ENCODE peak calls at places on chromosome 16, in nine cellular contexts. One of them, this sample, is unnamed.

GRCh38 chr16:17382949-17383348 is 87.8 kb downstream of the XYLT1 start:
- DNase-seq in endothelial cell: no peak
- DNase-seq in IMR-90: no peak
- DNase-seq in heart right ventricle: no peak
- DNase-seq in left ventricle myocardium inferior: no peak
- DNase-seq in GM23338: no peak
- DNase-seq in dorsolateral prefrontal cortex: no peak
- DNase-seq in AG09319: no peak
- DNase-seq in cardiac fibroblast: no peak
- DNase-seq in this sample: no peak

GRCh38 chr16:24670623-24671454 is 58.6 kb upstream of the TNRC6A start:
- DNase-seq in endothelial cell: no peak
- DNase-seq in IMR-90: peak
- DNase-seq in heart right ventricle: peak
- DNase-seq in left ventricle myocardium inferior: peak
- DNase-seq in GM23338: peak
- DNase-seq in dorsolateral prefrontal cortex: peak
- DNase-seq in AG09319: peak
- DNase-seq in cardiac fibroblast: peak
- DNase-seq in this sample: peak

GRCh38 chr16:55297910-55298175 is 26.2 kb upstream of the IRX6 start:
- DNase-seq in endothelial cell: no peak
- DNase-seq in IMR-90: peak
- DNase-seq in heart right ventricle: no peak
- DNase-seq in left ventricle myocardium inferior: no peak
- DNase-seq in GM23338: no peak
- DNase-seq in dorsolateral prefrontal cortex: no peak
- DNase-seq in AG09319: no peak
- DNase-seq in cardiac fibroblast: no peak
- DNase-seq in this sample: peak

GRCh38 chr16:13441675-13442074 is 478.3 kb upstream of the ERCC4 start:
- DNase-seq in endothelial cell: no peak
- DNase-seq in IMR-90: no peak
- DNase-seq in heart right ventricle: no peak
- DNase-seq in left ventricle myocardium inferior: no peak
- DNase-seq in GM23338: no peak
- DNase-seq in dorsolateral prefrontal cortex: no peak
- DNase-seq in AG09319: no peak
- DNase-seq in cardiac fibroblast: no peak
- DNase-seq in this sample: no peak

GRCh38 chr16:28321700-28322411 is 29.5 kb downstream of the SBK1 start:
- DNase-seq in endothelial cell: peak
- DNase-seq in IMR-90: peak
- DNase-seq in heart right ventricle: no peak
- DNase-seq in left ventricle myocardium inferior: no peak
- DNase-seq in GM23338: peak
- DNase-seq in dorsolateral prefrontal cortex: no peak
- DNase-seq in AG09319: no peak
- DNase-seq in cardiac fibroblast: peak
- DNase-seq in this sample: peak

GRCh38 chr16:15770107-15770506 is 86.7 kb downstream of the MYH11 start:
- DNase-seq in endothelial cell: no peak
- DNase-seq in IMR-90: no peak
- DNase-seq in heart right ventricle: peak
- DNase-seq in left ventricle myocardium inferior: no peak
- DNase-seq in GM23338: no peak
- DNase-seq in dorsolateral prefrontal cortex: no peak
- DNase-seq in AG09319: no peak
- DNase-seq in cardiac fibroblast: no peak
- DNase-seq in this sample: peak

GRCh38 chr16:63689068-63689467 is 1432.8 kb downstream of the CDH11 start:
- DNase-seq in endothelial cell: no peak
- DNase-seq in IMR-90: no peak
- DNase-seq in heart right ventricle: no peak
- DNase-seq in left ventricle myocardium inferior: no peak
- DNase-seq in GM23338: no peak
- DNase-seq in dorsolateral prefrontal cortex: no peak
- DNase-seq in AG09319: no peak
- DNase-seq in cardiac fibroblast: peak
- DNase-seq in this sample: no peak

GRCh38 chr16:28090646-28091377 is 27.3 kb upstream of the GSG1L start:
- DNase-seq in endothelial cell: peak
- DNase-seq in IMR-90: peak
- DNase-seq in heart right ventricle: no peak
- DNase-seq in left ventricle myocardium inferior: no peak
- DNase-seq in GM23338: peak
- DNase-seq in dorsolateral prefrontal cortex: no peak
- DNase-seq in AG09319: no peak
- DNase-seq in cardiac fibroblast: peak
- DNase-seq in this sample: peak

GRCh38 chr16:85028638-85029412 is 1.2 kb downstream of the KIAA0513 start:
- DNase-seq in endothelial cell: no peak
- DNase-seq in IMR-90: peak
- DNase-seq in heart right ventricle: peak
- DNase-seq in left ventricle myocardium inferior: no peak
- DNase-seq in GM23338: no peak
- DNase-seq in dorsolateral prefrontal cortex: peak
- DNase-seq in AG09319: no peak
- DNase-seq in cardiac fibroblast: peak
- DNase-seq in this sample: peak

GRCh38 chr16:66605177-66605999 is 884 bp downstream of the CMTM3 start:
- DNase-seq in endothelial cell: peak
- DNase-seq in IMR-90: peak
- DNase-seq in heart right ventricle: peak
- DNase-seq in left ventricle myocardium inferior: peak
- DNase-seq in GM23338: peak
- DNase-seq in dorsolateral prefrontal cortex: no peak
- DNase-seq in AG09319: no peak
- DNase-seq in cardiac fibroblast: peak
- DNase-seq in this sample: peak

GRCh38 chr16:31496670-31497069 is 11.5 kb downstream of the RUSF1 start:
- DNase-seq in endothelial cell: no peak
- DNase-seq in IMR-90: no peak
- DNase-seq in heart right ventricle: no peak
- DNase-seq in left ventricle myocardium inferior: no peak
- DNase-seq in GM23338: no peak
- DNase-seq in dorsolateral prefrontal cortex: no peak
- DNase-seq in AG09319: no peak
- DNase-seq in cardiac fibroblast: no peak
- DNase-seq in this sample: no peak

GRCh38 chr16:48335961-48336360 is 49.3 kb downstream of the SIAH1 start:
- DNase-seq in endothelial cell: no peak
- DNase-seq in IMR-90: peak
- DNase-seq in heart right ventricle: no peak
- DNase-seq in left ventricle myocardium inferior: no peak
- DNase-seq in GM23338: peak
- DNase-seq in dorsolateral prefrontal cortex: no peak
- DNase-seq in AG09319: no peak
- DNase-seq in cardiac fibroblast: peak
- DNase-seq in this sample: no peak

GRCh38 chr16:19888834-19889233 is 4.2 kb upstream of the GPRC5B start:
- DNase-seq in endothelial cell: no peak
- DNase-seq in IMR-90: no peak
- DNase-seq in heart right ventricle: no peak
- DNase-seq in left ventricle myocardium inferior: no peak
- DNase-seq in GM23338: no peak
- DNase-seq in dorsolateral prefrontal cortex: no peak
- DNase-seq in AG09319: no peak
- DNase-seq in cardiac fibroblast: peak
- DNase-seq in this sample: no peak

GRCh38 chr16:27805828-27806351 is 255.9 kb downstream of the KATNIP start:
- DNase-seq in endothelial cell: no peak
- DNase-seq in IMR-90: no peak
- DNase-seq in heart right ventricle: no peak
- DNase-seq in left ventricle myocardium inferior: no peak
- DNase-seq in GM23338: peak
- DNase-seq in dorsolateral prefrontal cortex: no peak
- DNase-seq in AG09319: no peak
- DNase-seq in cardiac fibroblast: no peak
- DNase-seq in this sample: no peak

GRCh38 chr16:59060212-59060611 is 326.1 kb upstream of the GOT2 start:
- DNase-seq in endothelial cell: no peak
- DNase-seq in IMR-90: peak
- DNase-seq in heart right ventricle: no peak
- DNase-seq in left ventricle myocardium inferior: no peak
- DNase-seq in GM23338: no peak
- DNase-seq in dorsolateral prefrontal cortex: no peak
- DNase-seq in AG09319: no peak
- DNase-seq in cardiac fibroblast: peak
- DNase-seq in this sample: peak

GRCh38 chr16:51057969-51058337 is 93.1 kb downstream of the SALL1 start:
- DNase-seq in endothelial cell: no peak
- DNase-seq in IMR-90: no peak
- DNase-seq in heart right ventricle: no peak
- DNase-seq in left ventricle myocardium inferior: no peak
- DNase-seq in GM23338: no peak
- DNase-seq in dorsolateral prefrontal cortex: no peak
- DNase-seq in AG09319: no peak
- DNase-seq in cardiac fibroblast: no peak
- DNase-seq in this sample: no peak

DNA sequence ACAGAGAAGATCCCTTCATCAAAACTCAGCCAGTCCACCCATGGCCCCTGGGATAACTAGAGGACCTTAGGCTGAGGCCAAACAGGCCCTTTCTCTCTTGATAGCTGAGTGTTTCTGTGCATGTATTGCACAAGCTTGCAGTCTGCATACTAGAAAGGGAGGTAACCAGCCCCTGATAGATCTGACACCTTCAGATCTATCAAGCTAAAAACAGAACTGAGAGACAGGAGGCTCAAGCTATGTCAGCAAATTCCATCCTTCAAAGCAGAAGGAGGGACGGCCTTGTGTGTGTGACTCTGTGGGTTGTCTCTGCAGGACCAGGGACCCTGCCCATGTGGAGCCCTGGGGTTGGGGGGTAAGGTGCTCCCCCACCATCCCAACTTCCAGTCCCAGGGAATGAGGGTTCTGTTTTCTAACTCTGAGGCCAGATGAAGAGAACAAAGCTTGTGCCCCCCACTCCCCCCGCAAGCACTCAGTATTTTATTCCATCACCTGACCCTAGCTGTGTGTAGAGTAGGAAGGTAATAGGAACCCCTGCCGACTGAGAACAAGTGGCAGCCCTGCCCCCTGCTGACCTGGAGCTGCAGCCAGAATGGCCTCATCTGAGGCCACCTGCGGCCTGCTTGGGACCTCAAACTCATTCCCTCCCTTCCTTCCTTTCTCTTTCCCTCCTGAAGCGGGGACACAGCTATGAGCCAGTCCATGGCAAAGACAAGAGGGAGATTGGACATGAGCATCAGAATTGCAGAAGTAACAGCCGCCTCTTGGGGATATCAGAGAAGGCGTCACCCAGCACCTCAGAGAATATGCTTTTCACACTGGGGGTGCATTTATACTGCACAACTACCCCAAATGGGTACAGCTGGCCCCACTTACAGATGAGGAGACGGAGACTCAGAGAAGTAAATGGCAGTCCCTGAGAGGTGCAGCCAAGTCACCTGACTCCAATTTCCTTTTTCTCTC is 63.7 kb downstream of the SMPD3 start:
- DNase-seq in endothelial cell: no peak
- DNase-seq in IMR-90: no peak
- DNase-seq in heart right ventricle: no peak
- DNase-seq in left ventricle myocardium inferior: no peak
- DNase-seq in GM23338: peak
- DNase-seq in dorsolateral prefrontal cortex: no peak
- DNase-seq in AG09319: no peak
- DNase-seq in cardiac fibroblast: no peak
- DNase-seq in this sample: no peak
- TF ChIP-seq CTCF in endothelial cell: no peak
- TF ChIP-seq CTCF in IMR-90: no peak
- TF ChIP-seq CTCF in heart right ventricle: no peak
- TF ChIP-seq CTCF in left ventricle myocardium inferior: no peak
- TF ChIP-seq CTCF in GM23338: peak
- TF ChIP-seq CTCF in dorsolateral prefrontal cortex: no peak
- TF ChIP-seq CTCF in AG09319: no peak
- TF ChIP-seq CTCF in cardiac fibroblast: no peak
- TF ChIP-seq CTCF in this sample: no peak

GRCh38 chr16:87053016-87053982 is 263.9 kb downstream of the C16orf95 start:
- DNase-seq in endothelial cell: peak
- DNase-seq in IMR-90: no peak
- DNase-seq in heart right ventricle: no peak
- DNase-seq in left ventricle myocardium inferior: no peak
- DNase-seq in GM23338: peak
- DNase-seq in dorsolateral prefrontal cortex: peak
- DNase-seq in AG09319: no peak
- DNase-seq in cardiac fibroblast: no peak
- DNase-seq in this sample: no peak
- TF ChIP-seq CTCF in endothelial cell: peak
- TF ChIP-seq CTCF in IMR-90: no peak
- TF ChIP-seq CTCF in heart right ventricle: no peak
- TF ChIP-seq CTCF in left ventricle myocardium inferior: no peak
- TF ChIP-seq CTCF in GM23338: peak
- TF ChIP-seq CTCF in dorsolateral prefrontal cortex: no peak
- TF ChIP-seq CTCF in AG09319: no peak
- TF ChIP-seq CTCF in cardiac fibroblast: no peak
- TF ChIP-seq CTCF in this sample: no peak

GRCh38 chr16:57801856-57802634 is at the start of gene KIFC3:
- DNase-seq in endothelial cell: peak
- DNase-seq in IMR-90: peak
- DNase-seq in heart right ventricle: peak
- DNase-seq in left ventricle myocardium inferior: peak
- DNase-seq in GM23338: peak
- DNase-seq in dorsolateral prefrontal cortex: peak
- DNase-seq in AG09319: no peak
- DNase-seq in cardiac fibroblast: peak
- DNase-seq in this sample: peak
- TF ChIP-seq CTCF in endothelial cell: no peak
- TF ChIP-seq CTCF in IMR-90: peak
- TF ChIP-seq CTCF in heart right ventricle: peak
- TF ChIP-seq CTCF in left ventricle myocardium inferior: peak
- TF ChIP-seq CTCF in GM23338: peak
- TF ChIP-seq CTCF in dorsolateral prefrontal cortex: no peak
- TF ChIP-seq CTCF in AG09319: no peak
- TF ChIP-seq CTCF in cardiac fibroblast: no peak
- TF ChIP-seq CTCF in this sample: no peak

GRCh38 chr16:30401768-30402425 is 5.5 kb upstream of the ZNF771 start:
- DNase-seq in endothelial cell: no peak
- DNase-seq in IMR-90: no peak
- DNase-seq in heart right ventricle: no peak
- DNase-seq in left ventricle myocardium inferior: no peak
- DNase-seq in GM23338: no peak
- DNase-seq in dorsolateral prefrontal cortex: no peak
- DNase-seq in AG09319: no peak
- DNase-seq in cardiac fibroblast: no peak
- DNase-seq in this sample: no peak

GRCh38 chr16:30407794-30408534 is 558 bp downstream of the ZNF771 start:
- DNase-seq in endothelial cell: no peak
- DNase-seq in IMR-90: no peak
- DNase-seq in heart right ventricle: no peak
- DNase-seq in left ventricle myocardium inferior: no peak
- DNase-seq in GM23338: peak
- DNase-seq in dorsolateral prefrontal cortex: no peak
- DNase-seq in AG09319: no peak
- DNase-seq in cardiac fibroblast: no peak
- DNase-seq in this sample: no peak

GRCh38 chr16:30409125-30410060 is 2.0 kb downstream of the ZNF771 start:
- DNase-seq in endothelial cell: peak
- DNase-seq in IMR-90: peak
- DNase-seq in heart right ventricle: peak
- DNase-seq in left ventricle myocardium inferior: peak
- DNase-seq in GM23338: peak
- DNase-seq in dorsolateral prefrontal cortex: peak
- DNase-seq in AG09319: peak
- DNase-seq in cardiac fibroblast: peak
- DNase-seq in this sample: peak

GRCh38 chr16:30406911-30407793 is at the start of gene ZNF771:
- DNase-seq in endothelial cell: peak
- DNase-seq in IMR-90: peak
- DNase-seq in heart right ventricle: peak
- DNase-seq in left ventricle myocardium inferior: peak
- DNase-seq in GM23338: peak
- DNase-seq in dorsolateral prefrontal cortex: peak
- DNase-seq in AG09319: peak
- DNase-seq in cardiac fibroblast: peak
- DNase-seq in this sample: peak
- TF ChIP-seq CTCF in endothelial cell: no peak
- TF ChIP-seq CTCF in IMR-90: no peak
- TF ChIP-seq CTCF in heart right ventricle: no peak
- TF ChIP-seq CTCF in left ventricle myocardium inferior: peak
- TF ChIP-seq CTCF in GM23338: no peak
- TF ChIP-seq CTCF in dorsolateral prefrontal cortex: no peak
- TF ChIP-seq CTCF in AG09319: no peak
- TF ChIP-seq CTCF in cardiac fibroblast: no peak
- TF ChIP-seq CTCF in this sample: no peak

This sample was measured in fibroblast of mammary gland.